ENCODE peak calls at places on chromosome 16, in five cellular contexts. I, G, R, V and Y are unnamed samples.

GRCh38 chr16:15682105-15682570 is 32.1 kb downstream of the NDE1 start:
- DNase-seq in R (peak; percentile 36), G (peak; percentile 33), V (peak; percentile 29), I (peak; percentile 26), Y (no peak)

GRCh38 chr16:80167657-80168056 is 373.1 kb upstream of the DYNLRB2 start:
- DNase-seq in R (no peak), G (no peak), I (no peak), V (no peak), Y (no peak)

GRCh38 chr16:57884655-57885133 is 82.4 kb upstream of the KIFC3 start:
- DNase-seq in G (no peak), I (no peak), R (no peak), V (no peak), Y (no peak)

GRCh38 chr16:11405331-11406176 is 60.3 kb downstream of the RMI2 start:
- DNase-seq in G (no peak), R (no peak), V (peak; percentile 48), I (peak; percentile 56), Y (no peak)

GRCh38 chr16:54066451-54067056 is 220.0 kb downstream of the IRX3 start:
- DNase-seq in G (no peak), V (no peak), R (no peak), I (no peak), Y (peak; percentile 19)

GRCh38 chr16:77723108-77723514 is 797 bp downstream of the NUDT7 start:
- DNase-seq in V (no peak), G (no peak), R (peak; percentile 43), I (no peak), Y (no peak)

GRCh38 chr16:57725077-57725953 is 10.3 kb upstream of the KATNB1 start:
- DNase-seq in I (no peak), V (no peak), R (no peak), G (no peak), Y (no peak)

GRCh38 chr16:48210747-48211146 is 33.4 kb upstream of the LONP2 start:
- DNase-seq in I (no peak), G (no peak), R (no peak), V (no peak), Y (no peak)

GRCh38 chr16:23922406-23922805 is 86.6 kb downstream of the PRKCB start:
- DNase-seq in I (no peak), G (no peak), V (no peak), R (no peak), Y (no peak)

GRCh38 chr16:20004931-20005330 is 68.8 kb downstream of the GPR139 start:
- DNase-seq in V (no peak), G (no peak), R (no peak), I (peak; percentile 27), Y (no peak)

GRCh38 chr16:8818499-8819270 is 21.0 kb downstream of the PMM2 start:
- DNase-seq in R (no peak), G (no peak), I (no peak), V (no peak), Y (no peak)

GRCh38 chr16:57348361-57348760 is 10.2 kb upstream of the CCL22 start:
- DNase-seq in V (no peak), G (no peak), R (no peak), I (no peak), Y (no peak)

GRCh38 chr16:10078541-10078949 is 103.7 kb downstream of the GRIN2A start:
- DNase-seq in R (no peak), I (peak; percentile 71), G (no peak), V (no peak), Y (no peak)

GRCh38 chr16:11341371-11341770 is 3.9 kb upstream of the RMI2 start:
- DNase-seq in V (no peak), R (no peak), I (no peak), G (no peak), Y (no peak)

GRCh38 chr16:56372938-56373337 is 52.4 kb downstream of the AMFR start:
- DNase-seq in G (no peak), I (no peak), V (no peak), R (no peak), Y (no peak)

GRCh38 chr16:6331770-6332169 is 1000.9 kb upstream of the RBFOX1 start:
- DNase-seq in G (no peak), V (no peak), I (no peak), R (no peak), Y (no peak)

GRCh38 chr16:80259289-80259805 is 281.4 kb upstream of the DYNLRB2 start:
- DNase-seq in V (no peak), I (peak; percentile 33), G (no peak), R (no peak), Y (no peak)

GRCh38 chr16:24701521-24701951 is 27.9 kb upstream of the TNRC6A start:
- DNase-seq in R (no peak), G (no peak), I (no peak), V (no peak), Y (peak; percentile 80)

GRCh38 chr16:27980919-27981670 is 82.4 kb downstream of the GSG1L start:
- DNase-seq in G (no peak), I (no peak), R (no peak), V (no peak), Y (no peak)

GRCh38 chr16:3727806-3728381 is 10.6 kb upstream of the TRAP1 start:
- DNase-seq in V (no peak), I (no peak), R (no peak), G (no peak), Y (no peak)

GRCh38 chr16:49337814-49338350 is 35.7 kb upstream of the C16orf78 start:
- DNase-seq in G (no peak), I (no peak), R (no peak), V (peak; percentile 19), Y (no peak)

GRCh38 chr16:68800257-68800875 is 43.0 kb upstream of the TANGO6 start:
- DNase-seq in I (peak; percentile 81), G (no peak), V (peak; percentile 66), R (peak; percentile 66), Y (no peak)

GRCh38 chr16:31489616-31490584 is 7.0 kb downstream of the SLC5A2 start:
- DNase-seq in R (no peak), G (no peak), I (no peak), V (no peak), Y (no peak)

GRCh38 chr16:80585764-80586163 is 45.0 kb downstream of the DYNLRB2 start:
- DNase-seq in I (no peak), V (no peak), G (no peak), R (no peak), Y (no peak)

DNA sequence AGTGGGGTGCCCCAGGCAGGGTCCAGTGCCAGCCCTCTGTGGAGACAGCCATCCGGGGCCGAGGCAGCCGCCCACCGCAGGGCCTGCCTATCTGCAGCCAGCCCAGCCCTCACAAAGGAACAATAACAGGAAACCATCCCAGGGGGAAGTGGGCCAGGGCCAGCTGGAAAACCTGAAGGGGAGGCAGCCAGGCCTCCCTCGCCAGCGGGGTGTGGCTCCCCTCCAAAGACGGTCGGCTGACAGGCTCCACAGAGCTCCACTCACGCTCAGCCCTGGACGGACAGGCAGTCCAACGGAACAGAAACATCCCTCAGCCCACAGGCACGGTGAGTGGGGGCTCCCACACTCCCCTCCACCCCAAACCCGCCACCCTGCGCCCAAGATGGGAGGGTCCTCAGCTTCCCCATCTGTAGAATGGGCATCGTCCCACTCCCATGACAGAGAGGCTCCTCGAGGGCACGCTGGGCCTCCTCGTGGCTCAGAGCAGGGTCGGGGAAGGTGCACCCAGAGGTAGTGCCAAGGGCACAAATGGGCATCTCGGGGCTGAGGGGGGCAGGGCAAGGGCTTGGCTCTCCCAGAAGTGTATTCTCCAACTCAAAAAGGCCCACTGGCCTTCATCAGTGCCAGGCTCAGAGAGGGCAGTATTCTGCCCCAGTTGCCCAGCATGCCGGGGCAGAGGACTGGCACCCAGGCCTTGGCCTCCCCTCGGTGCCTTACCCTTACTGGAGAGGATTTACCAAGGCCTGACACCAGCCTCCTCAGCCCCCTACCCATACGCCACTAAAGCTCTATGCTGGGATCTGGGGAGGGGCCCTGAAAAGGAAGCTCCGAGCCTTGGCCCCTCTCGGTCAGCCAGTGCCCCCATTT is at the start of gene CDH5:
- DNase-seq in I (no peak), R (no peak), V (no peak), G (no peak), Y (peak; percentile 29)
- H3K27ac ChIP-seq in I (no peak within 1 kb of the TSS), R (no peak within 1 kb of the TSS), V (peak within 1 kb of the TSS; percentile 70), G (no peak within 1 kb of the TSS), Y (peak within 1 kb of the TSS; percentile 84)

DNA sequence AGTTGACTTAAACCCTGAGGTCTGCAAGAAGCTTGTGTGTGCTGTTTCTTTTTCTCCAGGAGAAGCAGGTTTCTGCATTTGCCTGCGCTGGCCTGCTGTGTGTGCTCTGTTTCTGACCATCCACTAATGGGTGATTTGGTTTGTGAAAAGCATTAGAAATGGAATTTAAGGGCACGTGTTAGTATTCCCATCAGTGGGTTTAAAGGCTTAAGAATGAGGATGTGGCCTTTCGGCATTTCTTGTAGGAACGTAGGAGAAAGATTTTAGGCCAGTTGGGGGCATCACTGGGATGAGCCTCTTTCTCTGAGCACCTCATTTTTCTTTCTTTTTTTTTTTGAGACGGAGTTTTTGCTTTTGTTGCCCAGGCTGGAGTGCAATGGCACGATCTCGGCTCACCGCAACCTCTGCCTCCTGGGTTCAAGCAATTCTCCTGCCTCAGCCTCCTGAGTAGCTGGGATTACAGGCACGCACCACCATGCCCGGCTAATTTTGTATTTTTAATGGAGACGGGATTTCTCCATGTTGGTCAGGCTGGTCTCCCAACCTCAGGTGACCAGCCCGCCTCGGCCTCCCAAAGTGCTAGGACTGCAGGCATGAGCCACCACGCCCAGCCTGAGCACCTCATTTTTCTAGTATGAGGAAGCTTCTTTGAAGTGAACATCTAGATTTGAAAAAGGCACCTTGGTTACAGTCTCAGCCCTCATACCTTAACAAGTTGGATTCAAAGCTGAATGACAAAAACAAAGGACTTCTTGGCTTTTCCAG is 110.3 kb downstream of the BANP start:
- DNase-seq in I (peak; percentile 1), G (no peak), R (no peak), V (no peak), Y (no peak)
- H3K4me3 ChIP-seq in I (no peak overlapping the region), G (no peak overlapping the region), R (no peak overlapping the region), V (no peak overlapping the region), Y (no peak overlapping the region)

GRCh38 chr16:35543486-35543885 is 2084.1 kb downstream of the TP53TG3F start:
- DNase-seq in G (no peak), R (no peak), V (no peak), I (no peak), Y (no peak)
- H3K9me3 ChIP-seq in G (peaks cover 4% of the 10 kb centered on the region), R (peaks cover 16% of the 10 kb centered on the region), V (no peaks in the 10 kb centered on the region), I (peaks cover 45% of the 10 kb centered on the region), Y (no peaks in the 10 kb centered on the region)

GRCh38 chr16:69840975-69841374 is 78.8 kb downstream of the WWP2 start:
- DNase-seq in G (no peak), V (peak; percentile 56), R (no peak), I (no peak), Y (no peak)

GRCh38 chr16:69837380-69837779 is 75.2 kb downstream of the WWP2 start:
- DNase-seq in G (no peak), R (no peak), V (no peak), I (no peak), Y (no peak)

GRCh38 chr16:69839240-69839688 is 77.1 kb downstream of the WWP2 start:
- DNase-seq in R (no peak), G (no peak), I (no peak), V (no peak), Y (no peak)

GRCh38 chr16:69838417-69838990 is 76.4 kb downstream of the WWP2 start:
- DNase-seq in G (no peak), R (no peak), V (no peak), I (peak; percentile 53), Y (peak; percentile 19)

DNA sequence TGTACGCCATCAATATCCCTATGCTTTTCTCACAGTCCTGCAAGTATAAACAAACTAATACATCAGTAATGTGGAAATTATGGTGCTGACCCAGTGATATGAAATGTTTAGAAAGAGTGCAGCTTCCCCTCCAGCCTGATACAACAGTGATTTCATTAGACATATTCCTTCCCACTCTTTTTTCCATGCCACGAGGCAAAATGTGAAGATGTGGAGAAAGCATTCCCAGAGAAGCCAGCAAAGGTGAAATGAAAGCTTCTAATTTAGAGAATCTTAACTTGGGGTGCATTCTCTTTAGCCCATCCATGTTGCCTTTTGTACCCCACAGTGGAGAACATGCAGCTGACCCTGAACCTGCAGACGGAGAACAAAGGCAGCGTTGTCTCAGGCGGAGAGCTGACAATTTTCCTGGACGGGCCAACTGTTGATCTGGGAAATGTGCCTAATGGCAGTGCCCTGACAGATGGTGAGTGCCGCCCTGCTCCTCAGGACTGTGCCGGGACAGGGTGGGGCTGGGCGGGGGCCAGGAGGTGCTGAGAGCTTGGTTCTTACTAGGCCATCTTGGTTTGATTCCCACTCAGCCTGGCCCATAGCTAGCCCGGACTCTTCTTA is 77.8 kb downstream of the WWP2 start:
- DNase-seq in I (no peak), R (no peak), V (peak; percentile 76), G (no peak), Y (peak; percentile 85)
- H3K27ac ChIP-seq in I (no peak overlapping the region), R (no peak overlapping the region), V (peak overlapping the region; percentile 74), G (peak overlapping the region; percentile 78), Y (peak overlapping the region; percentile 62)